ENCODE peak calls at places on chromosomes 11 and 22, in nine cellular contexts. N is adrenal gland, R is prostate gland, I is IMR-90, D is esophagus squamous epithelium, C is stomach, Y is sigmoid colon, Z is tibial nerve, J is endothelial cell of umbilical vein. G is an unnamed sample. For H3K9me3, the result is how much of the 10 kb centered on the place peaks cover.

GRCh38 chr22:39449708-39450107 is 7.1 kb upstream of the MGAT3 start:
- DNase-seq in N (no peak), R (no peak), I (no peak), D (no peak), C (no peak), Y (no peak), Z (no peak), J (no peak), G (no peak)

GRCh38 chr11:121460941-121461514 is 8.3 kb upstream of the SORL1-AS1 start:
- DNase-seq in N (no peak), R (peak), I (no peak), D (no peak), C (no peak), Y (no peak), Z (no peak), J (no peak), G (peak)

GRCh38 chr11:33687733-33688479 is 12.7 kb downstream of the C11orf91 start:
- DNase-seq in N (peak), R (peak), I (peak), D (no peak), C (no peak), Y (no peak), Z (no peak), J (peak), G (no peak)

GRCh38 chr11:60887531-60887930 is 18.9 kb downstream of the PRPF19 start:
- DNase-seq in N (peak), R (peak), I (peak), D (no peak), C (peak), Y (no peak), Z (no peak), J (peak), G (no peak)

GRCh38 chr11:33724644-33725035 is 11.6 kb downstream of the CD59 start:
- DNase-seq in N (peak), R (no peak), I (peak), D (no peak), C (no peak), Y (peak), Z (no peak), J (peak), G (no peak)

GRCh38 chr11:11580831-11581492 is 40.8 kb downstream of the GALNT18 start:
- DNase-seq in N (peak), R (peak), I (no peak), D (no peak), C (no peak), Y (no peak), Z (no peak), J (no peak), G (no peak)

GRCh38 chr22:38696606-38697005 is 4.1 kb downstream of the JOSD1 start:
- DNase-seq in N (no peak), R (no peak), I (peak), D (no peak), C (no peak), Y (no peak), Z (no peak), J (peak), G (no peak)

GRCh38 chr11:3877252-3878035 is 22.0 kb downstream of the STIM1 start:
- DNase-seq in N (no peak), R (no peak), I (no peak), D (no peak), C (no peak), Y (no peak), Z (no peak), J (no peak), G (no peak)

GRCh38 chr11:117833401-117833891 is 8.9 kb upstream of the FXYD2 start:
- DNase-seq in N (peak), R (peak), I (no peak), D (no peak), C (peak), Y (peak), Z (no peak), J (no peak), G (peak)

GRCh38 chr11:61392991-61393595 is 706 bp downstream of the TMEM216 start:
- DNase-seq in N (peak), R (no peak), I (peak), D (no peak), C (no peak), Y (no peak), Z (no peak), J (peak), G (no peak)

GRCh38 chr11:58787903-58788302 is 56.2 kb upstream of the GLYAT start:
- DNase-seq in N (no peak), R (no peak), I (peak), D (no peak), C (no peak), Y (no peak), Z (no peak), J (no peak), G (no peak)
- H3K9me3 ChIP-seq in N (under half), R (under half), I (under half), D (under half), C (under half), Y (under half), Z (under half), J (under half), G (under half)

DNA sequence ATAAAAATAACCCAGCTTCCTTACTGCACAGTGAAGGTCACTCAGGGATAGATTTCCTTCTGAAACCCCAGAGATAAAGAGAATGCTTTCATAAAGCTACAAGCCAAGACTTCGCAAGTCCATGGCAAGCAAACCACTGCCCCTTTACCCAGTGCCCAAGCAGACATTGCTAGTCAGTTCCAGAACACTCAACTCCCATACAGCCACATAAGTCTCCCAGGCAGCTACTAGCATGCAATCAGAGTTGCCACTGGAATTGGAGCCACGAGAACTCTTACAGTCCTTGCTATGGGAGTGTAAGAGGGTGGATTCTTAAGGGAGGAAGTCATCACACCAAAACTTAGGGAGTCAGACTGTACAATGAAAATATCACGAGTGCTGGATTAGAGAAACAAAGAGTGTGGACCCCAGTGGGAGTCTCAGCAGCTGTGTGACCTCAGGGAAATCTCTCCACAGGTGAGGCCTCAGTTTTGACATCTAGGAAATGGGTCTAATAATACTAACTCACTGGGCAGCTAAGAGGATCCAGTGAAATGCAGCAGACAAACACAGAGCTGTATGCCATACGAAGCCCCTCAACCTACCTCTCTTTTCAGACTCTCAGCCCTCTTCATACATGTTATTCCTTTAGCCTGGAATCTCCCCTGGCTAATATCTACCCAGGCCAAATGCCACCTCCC is 526.6 kb downstream of the MN1 start:
- DNase-seq in N (no peak), R (no peak), I (peak), D (no peak), C (no peak), Y (no peak), Z (no peak), J (no peak), G (no peak)
- TF ChIP-seq POLR2A in N (no peak), R (no peak), I (no peak), D (no peak), C (no peak), Y (no peak), Z (no peak), J (no peak), G (no peak)

GRCh38 chr11:17794981-17795380 is 60.4 kb downstream of the KCNC1 start:
- DNase-seq in N (no peak), R (no peak), I (no peak), D (no peak), C (no peak), Y (no peak), Z (no peak), J (no peak), G (no peak)
- H3K9me3 ChIP-seq in N (under half), R (under half), I (under half), D (under half), C (under half), Y (under half), Z (under half), J (under half), G (under half)

GRCh38 chr11:114298701-114299090 is 2.5 kb downstream of the NNMT start:
- DNase-seq in N (no peak), R (no peak), I (no peak), D (no peak), C (no peak), Y (no peak), Z (no peak), J (no peak), G (no peak)

GRCh38 chr11:114296979-114297372 is 777 bp downstream of the NNMT start:
- DNase-seq in N (no peak), R (no peak), I (no peak), D (no peak), C (no peak), Y (no peak), Z (no peak), J (no peak), G (no peak)

GRCh38 chr11:114295676-114296081 is 520 bp upstream of the NNMT start:
- DNase-seq in N (no peak), R (no peak), I (no peak), D (no peak), C (no peak), Y (no peak), Z (no peak), J (no peak), G (no peak)

GRCh38 chr11:114297806-114298700 is 1.9 kb downstream of the NNMT start:
- DNase-seq in N (no peak), R (no peak), I (no peak), D (no peak), C (no peak), Y (no peak), Z (no peak), J (no peak), G (no peak)

DNA sequence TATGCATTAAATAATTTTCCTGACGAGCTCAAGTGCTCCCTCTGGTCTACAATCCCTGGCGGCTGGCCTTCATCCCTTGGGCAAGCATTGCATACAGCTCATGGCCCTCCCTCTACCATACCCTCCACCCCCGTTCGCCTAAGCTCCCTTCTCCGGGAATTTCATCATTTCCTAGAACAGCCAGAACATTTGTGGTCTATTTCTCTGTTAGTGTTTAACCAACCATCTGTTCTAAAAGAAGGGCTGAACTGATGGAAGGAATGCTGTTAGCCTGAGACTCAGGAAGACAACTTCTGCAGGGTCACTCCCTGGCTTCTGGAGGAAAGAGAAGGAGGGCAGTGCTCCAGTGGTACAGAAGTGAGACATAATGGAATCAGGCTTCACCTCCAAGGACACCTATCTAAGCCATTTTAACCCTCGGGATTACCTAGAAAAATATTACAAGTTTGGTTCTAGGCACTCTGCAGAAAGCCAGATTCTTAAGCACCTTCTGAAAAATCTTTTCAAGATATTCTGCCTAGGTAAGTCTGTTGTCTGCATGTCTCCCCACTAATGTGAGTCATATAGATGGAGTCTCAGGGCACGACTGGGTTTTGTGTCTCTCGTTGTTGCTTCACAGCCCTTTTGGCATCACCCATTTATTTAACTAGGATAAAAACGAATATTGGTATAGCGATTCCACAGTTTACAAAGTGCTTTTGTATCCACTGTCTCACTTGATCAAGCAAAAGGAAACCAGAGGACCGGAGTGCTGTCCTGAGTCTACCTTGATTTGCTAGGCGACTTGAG is at the start of gene NNMT:
- DNase-seq in N (peak), R (no peak), I (peak), D (no peak), C (peak), Y (peak), Z (peak), J (peak), G (peak)
- TF ChIP-seq POLR2A in N (peak), R (no peak), I (peak), D (peak), C (no peak), Y (no peak), Z (peak), J (peak), G (peak)

GRCh38 chr11:68780829-68781228 is 29.5 kb upstream of the TESMIN start:
- DNase-seq in N (peak), R (no peak), I (no peak), D (no peak), C (peak), Y (no peak), Z (no peak), J (peak), G (no peak)

GRCh38 chr11:68784653-68785052 is 33.3 kb upstream of the TESMIN start:
- DNase-seq in N (no peak), R (no peak), I (no peak), D (no peak), C (no peak), Y (no peak), Z (no peak), J (no peak), G (no peak)

GRCh38 chr11:68782711-68783110 is 31.4 kb upstream of the TESMIN start:
- DNase-seq in N (no peak), R (no peak), I (no peak), D (no peak), C (no peak), Y (no peak), Z (no peak), J (no peak), G (no peak)

GRCh38 chr11:68778205-68778604 is 26.9 kb upstream of the TESMIN start:
- DNase-seq in N (peak), R (no peak), I (no peak), D (no peak), C (no peak), Y (no peak), Z (no peak), J (no peak), G (no peak)

GRCh38 chr11:68783216-68783821 is 32.0 kb upstream of the TESMIN start:
- DNase-seq in N (no peak), R (no peak), I (no peak), D (no peak), C (no peak), Y (no peak), Z (no peak), J (no peak), G (no peak)
- H3K9me3 ChIP-seq in N (under half), R (under half), I (under half), D (under half), C (under half), Y (under half), Z (under half), J (under half), G (under half)